ENCODE peak calls at places on chromosomes 1 and 21, in nine cellular contexts. K is heart left ventricle, Z is suprapubic skin, L is gastrocnemius medialis, Y is IMR-90, V is body of pancreas, R is stomach, X is adrenal gland, B is breast epithelium. U is an unnamed sample.

GRCh38 chr1:200073286-200073637 is 45.8 kb downstream of the NR5A2 start:
- DNase-seq in K (no peak), L (no peak), B (no peak), Z (no peak), X (no peak), Y (no peak), V (no peak), R (no peak), U (no peak)

GRCh38 chr1:226601456-226601855 is 52.9 kb downstream of the STUM start:
- DNase-seq in V (no peak), B (no peak), R (no peak), K (no peak), Z (no peak), X (no peak), Y (no peak), L (no peak), U (no peak)

GRCh38 chr1:51749151-51749550 is 129.4 kb downstream of the NRDC start:
- DNase-seq in R (no peak), Z (no peak), Y (no peak), L (no peak), B (no peak), X (no peak), V (no peak), K (no peak), U (no peak)

GRCh38 chr1:161216945-161217712 is 2.0 kb downstream of the FCER1G start:
- DNase-seq in Y (peak), X (peak), L (peak), R (no peak), K (no peak), V (no peak), B (no peak), Z (no peak), U (peak)

GRCh38 chr1:75908717-75909152 is 23.5 kb downstream of the ASB17 start:
- DNase-seq in Y (peak), K (no peak), V (no peak), R (no peak), Z (no peak), B (no peak), X (no peak), L (no peak), U (no peak)

GRCh38 chr1:111593403-111594127 is 26.0 kb upstream of the RAP1A start:
- DNase-seq in R (no peak), Z (no peak), L (no peak), X (no peak), V (no peak), K (no peak), B (no peak), Y (no peak), U (no peak)

GRCh38 chr1:58249729-58250586 is 296.6 kb downstream of the OMA1 start:
- DNase-seq in K (peak), V (peak), Y (peak), X (peak), R (no peak), B (no peak), Z (no peak), L (no peak), U (no peak)

GRCh38 chr1:76269175-76269574 is 194.6 kb downstream of the ST6GALNAC3 start:
- DNase-seq in V (no peak), B (no peak), R (no peak), Y (peak), K (no peak), L (no peak), X (peak), Z (no peak), U (no peak)

GRCh38 chr1:186442651-186443114 is 18.2 kb downstream of the PDC start:
- DNase-seq in K (no peak), Y (peak), L (no peak), V (no peak), Z (no peak), R (no peak), B (no peak), X (no peak), U (no peak)

GRCh38 chr1:29121951-29122661 is 1.6 kb downstream of the TMEM200B start:
- DNase-seq in B (no peak), V (no peak), K (no peak), L (no peak), X (no peak), Z (peak), Y (peak), R (no peak), U (no peak)

GRCh38 chr1:41810446-41810845 is 108.3 kb downstream of the HIVEP3 start:
- DNase-seq in R (no peak), V (peak), Y (peak), X (peak), B (no peak), L (no peak), Z (no peak), K (no peak), U (no peak)

GRCh38 chr1:200866521-200866920 is 6.3 kb upstream of the GPR25 start:
- DNase-seq in Y (peak), L (no peak), V (no peak), Z (no peak), K (no peak), X (no peak), R (no peak), B (no peak), U (no peak)

GRCh38 chr1:167799747-167800146 is 78.0 kb downstream of the MPZL1 start:
- DNase-seq in X (no peak), V (no peak), B (no peak), R (no peak), Z (no peak), K (no peak), Y (no peak), L (no peak), U (no peak)

GRCh38 chr1:31798086-31798432 is 17.8 kb downstream of the SPOCD1 start:
- DNase-seq in X (no peak), R (no peak), B (peak), L (no peak), Z (no peak), V (no peak), K (no peak), Y (no peak), U (peak)

GRCh38 chr1:31797216-31797615 is 18.6 kb downstream of the SPOCD1 start:
- DNase-seq in K (no peak), R (no peak), Z (peak), Y (no peak), X (no peak), L (no peak), V (no peak), B (no peak), U (peak)

GRCh38 chr1:31795801-31796621 is 19.8 kb downstream of the SPOCD1 start:
- DNase-seq in R (peak), B (peak), K (peak), X (peak), Y (peak), Z (peak), V (no peak), L (no peak), U (no peak)

GRCh38 chr1:31795096-31795675 is 20.6 kb downstream of the SPOCD1 start:
- DNase-seq in B (no peak), X (no peak), R (no peak), L (no peak), Y (no peak), Z (no peak), K (no peak), V (no peak), U (peak)

GRCh38 chr1:31796707-31797106 is 19.1 kb downstream of the SPOCD1 start:
- DNase-seq in Z (peak), K (no peak), X (no peak), V (no peak), Y (no peak), L (no peak), B (peak), R (no peak), U (no peak)
- H3K4me3 ChIP-seq in Z (no peak), K (no peak), X (no peak), V (no peak), Y (peak), L (no peak), B (no peak), R (no peak), U (no peak)

DNA sequence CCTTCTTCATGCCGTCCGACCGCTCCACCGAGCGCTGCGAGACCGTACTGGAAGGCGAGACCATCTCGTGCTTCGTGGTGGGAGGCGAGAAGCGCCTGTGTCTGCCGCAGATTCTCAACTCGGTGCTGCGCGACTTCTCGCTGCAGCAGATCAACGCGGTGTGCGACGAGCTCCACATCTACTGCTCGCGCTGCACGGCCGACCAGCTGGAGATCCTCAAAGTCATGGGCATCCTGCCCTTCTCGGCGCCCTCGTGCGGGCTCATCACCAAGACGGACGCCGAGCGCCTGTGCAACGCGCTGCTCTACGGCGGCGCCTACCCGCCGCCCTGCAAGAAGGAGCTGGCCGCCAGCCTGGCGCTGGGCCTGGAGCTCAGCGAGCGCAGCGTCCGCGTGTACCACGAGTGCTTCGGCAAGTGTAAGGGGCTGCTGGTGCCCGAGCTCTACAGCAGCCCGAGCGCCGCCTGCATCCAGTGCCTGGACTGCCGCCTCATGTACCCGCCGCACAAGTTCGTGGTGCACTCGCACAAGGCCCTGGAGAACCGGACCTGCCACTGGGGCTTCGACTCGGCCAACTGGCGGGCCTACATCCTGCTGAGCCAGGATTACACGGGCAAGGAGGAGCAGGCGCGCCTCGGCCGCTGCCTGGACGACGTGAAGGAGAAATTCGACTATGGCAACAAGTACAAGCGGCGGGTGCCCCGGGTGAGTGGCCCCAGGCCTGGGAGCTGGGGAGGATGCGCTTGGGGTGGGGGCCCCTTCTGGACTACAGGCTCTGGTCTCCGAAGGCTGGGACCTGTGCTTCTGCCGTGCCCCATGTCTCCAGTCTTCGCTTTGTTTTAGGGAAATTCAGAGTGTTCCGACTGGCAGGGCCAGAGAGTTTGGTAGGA is 1.2 kb downstream of the SKI start:
- DNase-seq in X (peak), R (peak), Y (peak), K (peak), Z (peak), L (peak), B (no peak), V (peak), U (peak)
- TF ChIP-seq CTCF in X (no peak), R (no peak), Y (peak), K (no peak), Z (no peak), L (no peak), B (no peak), V (no peak), U (no peak)

DNA sequence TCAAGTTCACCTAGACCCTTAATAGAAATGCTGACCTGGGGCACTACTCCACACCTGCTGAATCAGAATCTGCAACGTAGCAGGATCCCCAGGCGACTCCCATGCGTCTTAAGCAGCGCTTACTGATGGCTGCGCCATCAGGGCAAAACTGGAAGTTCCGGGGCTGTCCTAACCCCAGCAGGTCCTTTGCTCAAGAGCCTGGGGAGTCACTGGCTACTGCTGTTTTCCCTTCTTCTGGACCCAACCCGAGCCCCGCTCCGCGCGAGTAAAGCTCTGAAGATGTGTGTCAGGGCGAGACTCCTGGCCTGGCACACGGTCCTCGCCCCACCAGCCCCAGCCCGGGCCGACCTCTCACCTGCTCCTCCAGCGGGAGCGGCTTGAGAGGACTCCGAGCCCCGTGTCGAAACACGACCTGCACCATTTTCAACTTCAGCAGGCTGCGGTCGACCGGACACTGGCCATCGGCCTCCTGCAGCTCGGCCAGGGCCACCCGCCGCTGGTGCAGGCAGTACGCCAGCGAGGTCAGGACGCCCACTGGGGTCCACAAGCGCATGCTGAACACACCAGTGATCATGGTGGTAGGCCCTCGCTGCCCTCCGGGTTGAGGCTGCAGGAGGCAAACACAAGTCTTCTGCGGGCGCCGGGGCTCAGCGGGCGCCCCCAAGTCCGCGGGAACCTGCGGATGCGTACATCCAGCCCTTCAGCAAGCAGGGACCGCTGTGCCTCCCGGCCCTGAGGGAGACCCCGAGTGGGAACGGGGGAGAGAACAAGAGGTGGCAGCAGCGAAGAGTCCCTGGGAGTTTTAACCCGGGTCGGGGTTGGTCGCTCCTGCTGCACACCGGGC is 627 bp downstream of the ACP6 start:
- DNase-seq in Y (peak), X (peak), Z (peak), B (no peak), V (peak), L (peak), K (peak), R (peak), U (peak)
- TF ChIP-seq POLR2A in Y (no peak), X (no peak), Z (no peak), B (no peak), V (no peak), L (no peak), K (no peak), R (no peak), U (no peak)

GRCh38 chr1:223831755-223832636 is 13.8 kb downstream of the TP53BP2 start:
- DNase-seq in V (no peak), Y (peak), L (no peak), B (no peak), K (no peak), X (no peak), R (no peak), Z (no peak), U (no peak)
- H3K4me3 ChIP-seq in V (no peak), Y (no peak), L (peak), B (no peak), K (no peak), X (no peak), R (no peak), Z (no peak), U (no peak)

GRCh38 chr1:180917306-180918065 is 4.8 kb downstream of the KIAA1614 start:
- DNase-seq in R (no peak), Y (peak), B (no peak), Z (no peak), K (no peak), V (no peak), X (no peak), L (no peak), U (no peak)
- TF ChIP-seq CTCF in R (no peak), Y (peak), B (no peak), Z (no peak), K (no peak), V (no peak), X (no peak), L (no peak), U (no peak)

DNA sequence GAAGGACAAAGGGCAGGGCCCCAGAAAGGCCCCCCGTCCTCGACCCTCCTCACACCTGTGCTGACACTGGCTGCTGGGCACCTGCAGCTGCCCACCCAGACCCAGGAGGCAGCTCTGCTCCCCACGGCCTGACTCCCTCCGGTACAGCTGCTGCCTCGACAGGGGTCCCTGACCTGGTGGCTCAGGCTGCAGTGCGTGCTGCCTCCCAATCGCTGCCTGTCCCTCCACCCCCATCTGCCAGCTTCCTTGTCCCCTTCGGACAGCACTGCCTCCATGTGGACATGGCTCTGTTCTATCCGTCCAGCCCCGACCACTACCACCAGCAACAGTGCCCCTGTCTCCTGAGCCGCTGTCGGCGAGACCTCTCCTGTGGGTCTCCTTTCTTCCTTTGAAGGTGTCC is 4.1 kb downstream of the NOC2L start:
- DNase-seq in B (no peak), Z (no peak), L (no peak), V (no peak), Y (no peak), K (no peak), X (no peak), R (no peak), U (no peak)
- TF ChIP-seq POLR2A in B (no peak), Z (no peak), L (no peak), V (no peak), Y (no peak), K (no peak), X (no peak), R (no peak), U (no peak)

DNA sequence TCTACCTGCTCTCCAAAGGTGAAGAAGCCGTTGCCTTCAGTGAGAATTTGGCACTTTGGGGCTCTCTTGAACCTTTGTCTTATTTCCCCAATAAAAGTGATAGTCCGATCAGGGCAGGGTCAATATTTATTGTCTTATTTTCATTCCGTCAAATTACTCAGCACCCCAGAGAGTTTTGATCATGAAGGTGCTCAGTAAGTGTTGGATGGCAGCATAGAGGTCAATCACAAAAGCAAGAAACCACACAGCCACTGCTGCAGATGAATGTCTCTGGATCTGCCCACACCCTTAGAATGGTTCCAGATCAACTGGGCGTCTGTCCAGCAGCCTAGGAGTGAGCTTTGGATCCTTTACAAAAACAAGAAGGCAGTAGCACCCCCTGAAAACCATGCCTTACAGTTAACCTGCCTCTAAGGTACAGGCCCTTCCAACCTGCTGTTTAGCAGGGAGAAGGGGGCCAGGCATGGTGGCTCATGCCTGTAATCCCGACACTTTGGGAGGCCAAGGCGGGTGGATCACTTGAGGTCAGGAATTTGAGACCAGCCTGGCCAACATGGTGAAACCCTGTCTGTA is 97.3 kb downstream of the PSMG1 start:
- DNase-seq in Y (no peak), K (no peak), V (no peak), L (peak), Z (no peak), R (no peak), X (no peak), B (no peak), U (no peak)
- H3K4me3 ChIP-seq in Y (no peak), K (no peak), V (no peak), L (no peak), Z (no peak), R (no peak), X (no peak), B (no peak), U (no peak)

GRCh38 chr1:37767488-37767887 is 2.6 kb upstream of the EPHA10 start:
- DNase-seq in V (no peak), B (no peak), Z (no peak), Y (no peak), R (no peak), L (no peak), X (no peak), K (no peak), U (peak)

GRCh38 chr1:37762516-37762915 is 2.4 kb downstream of the EPHA10 start:
- DNase-seq in K (no peak), R (no peak), V (no peak), L (no peak), Z (no peak), X (no peak), Y (no peak), B (no peak), U (no peak)

GRCh38 chr1:37764888-37765441 is at the start of gene EPHA10:
- DNase-seq in X (no peak), Y (no peak), Z (no peak), K (no peak), B (no peak), L (no peak), R (no peak), V (no peak), U (peak)

GRCh38 chr1:37763791-37764741 is 854 bp downstream of the EPHA10 start:
- DNase-seq in Y (peak), R (no peak), V (peak), K (no peak), L (no peak), X (peak), Z (no peak), B (no peak), U (peak)

DNA sequence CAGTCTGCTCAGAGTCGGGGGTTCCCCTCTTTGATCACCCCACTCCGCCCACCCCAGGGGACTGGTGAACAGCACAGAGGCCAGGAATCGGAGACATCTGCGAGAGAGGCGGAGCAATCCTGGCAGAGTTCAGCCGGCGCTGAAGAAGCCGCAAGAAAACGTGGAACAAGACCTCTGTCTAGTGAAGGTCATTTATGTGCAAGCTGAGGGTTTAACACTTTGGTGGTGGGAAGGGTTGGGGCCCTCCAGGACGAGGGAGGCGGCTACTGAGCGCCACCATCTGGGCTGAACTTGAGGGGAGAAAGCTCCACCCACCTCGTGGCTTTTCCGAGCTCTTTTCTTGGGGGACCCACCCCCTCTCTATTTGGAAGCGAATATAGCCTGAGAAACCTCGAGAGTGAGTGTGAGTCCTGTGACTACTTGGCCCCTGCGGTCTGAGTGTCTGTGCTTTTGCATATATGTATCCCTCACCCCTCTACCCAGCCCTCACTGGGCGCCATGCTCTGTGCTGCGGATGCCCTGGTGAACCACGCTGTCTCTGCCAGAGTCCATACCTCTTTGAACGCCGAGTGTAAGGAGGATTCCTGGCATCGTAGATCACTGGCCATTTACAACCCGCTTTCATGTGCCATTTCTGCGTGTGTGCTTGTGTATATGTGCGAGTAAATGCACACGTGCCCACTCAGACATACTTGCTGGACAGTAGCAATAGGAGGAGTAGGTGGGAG is 1.2 kb upstream of the EPHA10 start:
- DNase-seq in V (no peak), K (no peak), Z (no peak), R (no peak), B (no peak), Y (no peak), L (no peak), X (no peak), U (peak)
- TF ChIP-seq CTCF in V (no peak), K (no peak), Z (no peak), R (no peak), B (no peak), Y (no peak), L (no peak), X (no peak), U (no peak)

GRCh38 chr1:15948600-15949452 is 27.1 kb downstream of the ZBTB17 start:
- DNase-seq in X (peak), R (peak), L (peak), K (peak), B (no peak), Z (peak), V (peak), Y (peak), U (peak)
- TF ChIP-seq POLR2A in X (no peak), R (no peak), L (no peak), K (no peak), B (no peak), Z (no peak), V (no peak), Y (peak), U (no peak)